ENCODE peak calls at places on chromosome 10, in six cellular contexts. One of them, this sample, is unnamed.
A peak's percentile ranks its signal among the peaks of the same experiment; 100 is the strongest.

GRCh38 chr10:59589721-59590120 is 119.9 kb downstream of the SLC16A9 start:
- DNase-seq in AG10803: no peak
- DNase-seq in astrocyte of the spinal cord: no peak
- DNase-seq in psoas muscle: no peak
- DNase-seq in tibial artery: no peak
- DNase-seq in AG04449: no peak
- DNase-seq in this sample: no peak

GRCh38 chr10:19817251-19818046 is 1.2 kb downstream of the PLXDC2 start:
- DNase-seq in astrocyte of the spinal cord: no peak
- DNase-seq in psoas muscle: peak; percentile 26
- DNase-seq in tibial artery: peak; percentile 54
- DNase-seq in AG10803: no peak
- DNase-seq in AG04449: no peak
- DNase-seq in this sample: no peak

GRCh38 chr10:42488416-42488815 is 150.0 kb downstream of the ZNF33B start:
- DNase-seq in AG04449: peak; percentile 9
- DNase-seq in psoas muscle: no peak
- DNase-seq in tibial artery: no peak
- DNase-seq in AG10803: peak; percentile 85
- DNase-seq in astrocyte of the spinal cord: peak; percentile 1
- DNase-seq in this sample: peak; percentile 16

GRCh38 chr10:124994573-124995473 is 52.9 kb downstream of the ZRANB1 start:
- DNase-seq in psoas muscle: no peak
- DNase-seq in AG04449: no peak
- DNase-seq in astrocyte of the spinal cord: no peak
- DNase-seq in AG10803: no peak
- DNase-seq in tibial artery: no peak
- DNase-seq in this sample: no peak

GRCh38 chr10:124998624-124999291 is 56.8 kb downstream of the ZRANB1 start:
- DNase-seq in AG10803: no peak
- DNase-seq in astrocyte of the spinal cord: no peak
- DNase-seq in psoas muscle: no peak
- DNase-seq in tibial artery: peak; percentile 16
- DNase-seq in AG04449: no peak
- DNase-seq in this sample: no peak

GRCh38 chr10:5960070-5960972 is 17.0 kb downstream of the IL15RA start:
- DNase-seq in tibial artery: no peak
- DNase-seq in psoas muscle: no peak
- DNase-seq in astrocyte of the spinal cord: peak; percentile 15
- DNase-seq in AG04449: no peak
- DNase-seq in AG10803: no peak
- DNase-seq in this sample: no peak

GRCh38 chr10:132740542-132741066 is 45.3 kb downstream of the NKX6-2 start:
- DNase-seq in AG10803: no peak
- DNase-seq in AG04449: no peak
- DNase-seq in tibial artery: no peak
- DNase-seq in psoas muscle: no peak
- DNase-seq in astrocyte of the spinal cord: no peak
- DNase-seq in this sample: no peak

GRCh38 chr10:131186547-131187253 is 124.8 kb downstream of the TCERG1L start:
- DNase-seq in astrocyte of the spinal cord: no peak
- DNase-seq in AG04449: no peak
- DNase-seq in AG10803: no peak
- DNase-seq in tibial artery: no peak
- DNase-seq in psoas muscle: no peak
- DNase-seq in this sample: no peak

GRCh38 chr10:15719062-15719898 is 442 bp downstream of the ITGA8 start:
- DNase-seq in tibial artery: no peak
- DNase-seq in AG10803: peak; percentile 25
- DNase-seq in astrocyte of the spinal cord: peak; percentile 37
- DNase-seq in AG04449: no peak
- DNase-seq in psoas muscle: no peak
- DNase-seq in this sample: peak; percentile 16

GRCh38 chr10:30883116-30883515 is 148.5 kb downstream of the ZNF438 start:
- DNase-seq in tibial artery: no peak
- DNase-seq in AG04449: no peak
- DNase-seq in psoas muscle: no peak
- DNase-seq in AG10803: no peak
- DNase-seq in astrocyte of the spinal cord: no peak
- DNase-seq in this sample: no peak

GRCh38 chr10:128712661-128713060 is 586.4 kb upstream of the MKI67 start:
- DNase-seq in astrocyte of the spinal cord: no peak
- DNase-seq in psoas muscle: no peak
- DNase-seq in AG04449: no peak
- DNase-seq in AG10803: no peak
- DNase-seq in tibial artery: no peak
- DNase-seq in this sample: no peak

GRCh38 chr10:22625511-22626288 is 88.7 kb downstream of the PIP4K2A start:
- DNase-seq in psoas muscle: no peak
- DNase-seq in astrocyte of the spinal cord: no peak
- DNase-seq in tibial artery: no peak
- DNase-seq in AG04449: no peak
- DNase-seq in AG10803: no peak
- DNase-seq in this sample: no peak

GRCh38 chr10:77281719-77282118 is 355.9 kb downstream of the KCNMA1 start:
- DNase-seq in AG10803: no peak
- DNase-seq in psoas muscle: no peak
- DNase-seq in astrocyte of the spinal cord: no peak
- DNase-seq in AG04449: no peak
- DNase-seq in tibial artery: no peak
- DNase-seq in this sample: no peak

GRCh38 chr10:47402681-47403301 is 18.7 kb upstream of the ZNF488 start:
- DNase-seq in astrocyte of the spinal cord: peak; percentile 90
- DNase-seq in psoas muscle: peak; percentile 50
- DNase-seq in AG10803: peak; percentile 91
- DNase-seq in AG04449: no peak
- DNase-seq in tibial artery: peak; percentile 41
- DNase-seq in this sample: peak; percentile 89

GRCh38 chr10:127907411-127908105 is 655 bp downstream of the PTPRE start:
- DNase-seq in tibial artery: no peak
- DNase-seq in psoas muscle: peak; percentile 74
- DNase-seq in AG04449: no peak
- DNase-seq in AG10803: peak; percentile 82
- DNase-seq in astrocyte of the spinal cord: peak; percentile 33
- DNase-seq in this sample: peak; percentile 32

GRCh38 chr10:132397036-132397541 is at the start of gene PWWP2B:
- DNase-seq in astrocyte of the spinal cord: no peak
- DNase-seq in AG10803: no peak
- DNase-seq in psoas muscle: peak; percentile 69
- DNase-seq in tibial artery: no peak
- DNase-seq in AG04449: no peak
- DNase-seq in this sample: no peak

GRCh38 chr10:86266446-86267242 is 100.0 kb downstream of the GRID1 start:
- DNase-seq in psoas muscle: no peak
- DNase-seq in AG10803: no peak
- DNase-seq in AG04449: no peak
- DNase-seq in astrocyte of the spinal cord: no peak
- DNase-seq in tibial artery: no peak
- DNase-seq in this sample: no peak

GRCh38 chr10:92640110-92640509 is 47.2 kb downstream of the KIF11 start:
- DNase-seq in AG10803: peak; percentile 52
- DNase-seq in astrocyte of the spinal cord: peak; percentile 66
- DNase-seq in psoas muscle: no peak
- DNase-seq in tibial artery: no peak
- DNase-seq in AG04449: peak; percentile 3
- DNase-seq in this sample: peak; percentile 81

GRCh38 chr10:17675638-17676037 is 31.7 kb downstream of the STAM start:
- DNase-seq in astrocyte of the spinal cord: no peak
- DNase-seq in psoas muscle: no peak
- DNase-seq in tibial artery: no peak
- DNase-seq in AG04449: no peak
- DNase-seq in AG10803: no peak
- DNase-seq in this sample: no peak

GRCh38 chr10:3048114-3049019 is 19.0 kb upstream of the PFKP start:
- DNase-seq in psoas muscle: no peak
- DNase-seq in tibial artery: no peak
- DNase-seq in AG10803: peak; percentile 46
- DNase-seq in AG04449: no peak
- DNase-seq in astrocyte of the spinal cord: peak; percentile 52
- DNase-seq in this sample: peak; percentile 74

GRCh38 chr10:123782549-123782948 is 109.1 kb downstream of the CPXM2 start:
- DNase-seq in psoas muscle: no peak
- DNase-seq in AG04449: no peak
- DNase-seq in astrocyte of the spinal cord: no peak
- DNase-seq in AG10803: no peak
- DNase-seq in tibial artery: no peak
- DNase-seq in this sample: no peak

GRCh38 chr10:101319241-101319915 is 34.6 kb upstream of the BTRC start:
- DNase-seq in AG10803: no peak
- DNase-seq in tibial artery: no peak
- DNase-seq in psoas muscle: no peak
- DNase-seq in astrocyte of the spinal cord: no peak
- DNase-seq in AG04449: no peak
- DNase-seq in this sample: no peak

GRCh38 chr10:24396396-24396795 is 187.5 kb downstream of the KIAA1217 start:
- DNase-seq in tibial artery: no peak
- DNase-seq in astrocyte of the spinal cord: no peak
- DNase-seq in psoas muscle: no peak
- DNase-seq in AG10803: no peak
- DNase-seq in AG04449: no peak
- DNase-seq in this sample: no peak
- TF ChIP-seq CTCF in tibial artery: no peak
- TF ChIP-seq CTCF in astrocyte of the spinal cord: peak; percentile 33
- TF ChIP-seq CTCF in psoas muscle: no peak
- TF ChIP-seq CTCF in AG10803: peak; percentile 24
- TF ChIP-seq CTCF in AG04449: no peak
- TF ChIP-seq CTCF in this sample: no peak

GRCh38 chr10:97686962-97687784 is at the start of gene AVPI1:
- DNase-seq in psoas muscle: peak; percentile 97
- DNase-seq in AG10803: peak; percentile 97
- DNase-seq in tibial artery: peak; percentile 96
- DNase-seq in AG04449: peak; percentile 82
- DNase-seq in astrocyte of the spinal cord: peak; percentile 98
- DNase-seq in this sample: peak; percentile 97

GRCh38 chr10:97686301-97686961 is 610 bp downstream of the AVPI1 start:
- DNase-seq in tibial artery: no peak
- DNase-seq in AG04449: no peak
- DNase-seq in astrocyte of the spinal cord: no peak
- DNase-seq in AG10803: no peak
- DNase-seq in psoas muscle: no peak
- DNase-seq in this sample: no peak

GRCh38 chr10:97685395-97685958 is 1.6 kb downstream of the AVPI1 start:
- DNase-seq in tibial artery: no peak
- DNase-seq in psoas muscle: no peak
- DNase-seq in AG10803: no peak
- DNase-seq in astrocyte of the spinal cord: peak; percentile 25
- DNase-seq in AG04449: no peak
- DNase-seq in this sample: peak; percentile 64

GRCh38 chr10:97683556-97684357 is 3.3 kb downstream of the AVPI1 start:
- DNase-seq in AG04449: no peak
- DNase-seq in astrocyte of the spinal cord: peak; percentile 45
- DNase-seq in psoas muscle: no peak
- DNase-seq in tibial artery: peak; percentile 44
- DNase-seq in AG10803: peak; percentile 56
- DNase-seq in this sample: peak; percentile 55

GRCh38 chr10:97684866-97685394 is 2.1 kb downstream of the AVPI1 start:
- DNase-seq in astrocyte of the spinal cord: peak; percentile 20
- DNase-seq in AG04449: no peak
- DNase-seq in tibial artery: no peak
- DNase-seq in psoas muscle: no peak
- DNase-seq in AG10803: no peak
- DNase-seq in this sample: peak; percentile 38
- H3K4me3 ChIP-seq in astrocyte of the spinal cord: peak overlapping the region; percentile 1
- H3K4me3 ChIP-seq in AG04449: peak overlapping the region; percentile 82
- H3K4me3 ChIP-seq in tibial artery: peak overlapping the region; percentile 77
- H3K4me3 ChIP-seq in psoas muscle: peak overlapping the region; percentile 74
- H3K4me3 ChIP-seq in AG10803: peak overlapping the region; percentile 88
- H3K4me3 ChIP-seq in this sample: peak overlapping the region; percentile 96

GRCh38 chr10:24483701-24484100 is 240.0 kb downstream of the ARHGAP21 start:
- DNase-seq in tibial artery: no peak
- DNase-seq in AG04449: no peak
- DNase-seq in AG10803: peak; percentile 58
- DNase-seq in astrocyte of the spinal cord: peak; percentile 71
- DNase-seq in psoas muscle: peak; percentile 29
- DNase-seq in this sample: peak; percentile 41

GRCh38 chr10:24488631-24489030 is 235.1 kb downstream of the ARHGAP21 start:
- DNase-seq in tibial artery: no peak
- DNase-seq in AG10803: no peak
- DNase-seq in AG04449: no peak
- DNase-seq in psoas muscle: no peak
- DNase-seq in astrocyte of the spinal cord: no peak
- DNase-seq in this sample: no peak

GRCh38 chr10:24485299-24485698 is 238.4 kb downstream of the ARHGAP21 start:
- DNase-seq in AG10803: no peak
- DNase-seq in psoas muscle: no peak
- DNase-seq in astrocyte of the spinal cord: no peak
- DNase-seq in tibial artery: no peak
- DNase-seq in AG04449: no peak
- DNase-seq in this sample: no peak

GRCh38 chr10:24481241-24481640 is 242.4 kb downstream of the ARHGAP21 start:
- DNase-seq in tibial artery: no peak
- DNase-seq in AG10803: no peak
- DNase-seq in psoas muscle: no peak
- DNase-seq in astrocyte of the spinal cord: no peak
- DNase-seq in AG04449: no peak
- DNase-seq in this sample: no peak

DNA sequence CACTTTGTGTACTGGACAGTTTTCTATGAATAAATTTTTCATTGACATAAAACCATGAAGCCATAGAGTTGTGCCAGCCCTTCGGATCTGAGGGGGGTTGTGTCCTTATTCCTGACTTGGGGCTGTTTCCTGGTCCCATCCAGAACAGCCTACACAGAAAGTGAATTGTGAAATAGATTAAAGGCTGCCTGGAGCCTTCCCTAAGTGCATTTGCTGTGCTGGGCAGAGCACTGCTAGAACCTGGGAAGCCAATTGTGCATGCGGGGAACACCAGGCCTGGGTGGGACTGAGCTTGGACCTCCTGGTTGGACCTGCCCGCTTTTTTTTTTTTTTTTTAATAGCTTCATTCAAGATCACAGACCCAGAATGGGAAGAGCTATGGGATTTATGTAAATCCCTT is 238.9 kb downstream of the ARHGAP21 start:
- DNase-seq in psoas muscle: no peak
- DNase-seq in AG10803: no peak
- DNase-seq in tibial artery: no peak
- DNase-seq in AG04449: no peak
- DNase-seq in astrocyte of the spinal cord: no peak
- DNase-seq in this sample: no peak
- TF ChIP-seq CTCF in psoas muscle: no peak
- TF ChIP-seq CTCF in AG10803: no peak
- TF ChIP-seq CTCF in tibial artery: no peak
- TF ChIP-seq CTCF in AG04449: no peak
- TF ChIP-seq CTCF in astrocyte of the spinal cord: no peak
- TF ChIP-seq CTCF in this sample: no peak

GRCh38 chr10:119025336-119025735 is 4.2 kb upstream of the NANOS1 start:
- DNase-seq in AG04449: no peak
- DNase-seq in tibial artery: peak; percentile 56
- DNase-seq in astrocyte of the spinal cord: peak; percentile 81
- DNase-seq in AG10803: peak; percentile 72
- DNase-seq in psoas muscle: peak; percentile 83
- DNase-seq in this sample: peak; percentile 68
- H3K4me3 ChIP-seq in AG04449: no peak overlapping the region
- H3K4me3 ChIP-seq in tibial artery: no peak overlapping the region
- H3K4me3 ChIP-seq in astrocyte of the spinal cord: no peak overlapping the region
- H3K4me3 ChIP-seq in AG10803: no peak overlapping the region
- H3K4me3 ChIP-seq in psoas muscle: no peak overlapping the region
- H3K4me3 ChIP-seq in this sample: no peak overlapping the region

GRCh38 chr10:11091517-11092102 is 73.9 kb downstream of the CELF2 start:
- DNase-seq in AG10803: no peak
- DNase-seq in psoas muscle: no peak
- DNase-seq in tibial artery: no peak
- DNase-seq in AG04449: no peak
- DNase-seq in astrocyte of the spinal cord: no peak
- DNase-seq in this sample: no peak
- TF ChIP-seq CTCF in AG10803: no peak
- TF ChIP-seq CTCF in psoas muscle: no peak
- TF ChIP-seq CTCF in tibial artery: no peak
- TF ChIP-seq CTCF in AG04449: no peak
- TF ChIP-seq CTCF in astrocyte of the spinal cord: no peak
- TF ChIP-seq CTCF in this sample: no peak